ENCODE peak calls at places on chromosomes 13 and 19, in ten cellular contexts. U is fibroblast of mammary gland, D is A549, B is osteoblast, R is AG04450, N is neural progenitor cell, M is brain microvascular endothelial cell, S is astrocyte of the spinal cord, O is tibial nerve, T is heart right ventricle. A is an unnamed sample.

GRCh38 chr13:74316531-74316930 is 182.3 kb upstream of the KLF12 start:
- DNase-seq in S (no peak), M (no peak), B (no peak), D (no peak), T (no peak), R (no peak), U (no peak), O (no peak), N (no peak), A (no peak)

GRCh38 chr19:371501-372160 is 27.0 kb upstream of the MIER2 start:
- DNase-seq in D (no peak), B (peak), N (no peak), M (no peak), U (no peak), T (no peak), R (no peak), S (no peak), O (no peak), A (no peak)

GRCh38 chr19:48381178-48381950 is 10.0 kb downstream of the KDELR1 start:
- DNase-seq in S (no peak), T (no peak), U (no peak), M (no peak), R (no peak), O (no peak), D (no peak), N (no peak), B (peak), A (no peak)

GRCh38 chr13:27171830-27172494 is 351 bp upstream of the USP12 start:
- DNase-seq in S (peak), B (peak), M (peak), N (peak), U (peak), R (peak), D (peak), T (peak), O (peak), A (peak)

GRCh38 chr19:843180-843835 is 2.5 kb downstream of the PRTN3 start:
- DNase-seq in S (no peak), N (peak), D (no peak), R (no peak), M (no peak), B (no peak), U (no peak), O (no peak), T (peak), A (no peak)

GRCh38 chr19:48372904-48373303 is 8.7 kb downstream of the SYNGR4 start:
- DNase-seq in S (no peak), B (no peak), T (no peak), N (no peak), M (no peak), R (no peak), O (no peak), U (no peak), D (no peak), A (peak)

GRCh38 chr19:31066385-31066784 is 282.9 kb downstream of the TSHZ3 start:
- DNase-seq in M (peak), S (peak), U (peak), O (peak), D (peak), B (peak), N (no peak), R (peak), T (no peak), A (peak)

GRCh38 chr13:48081739-48082138 is 13.2 kb downstream of the MED4 start:
- DNase-seq in B (no peak), M (no peak), D (no peak), N (no peak), O (no peak), S (no peak), U (no peak), T (no peak), R (no peak), A (no peak)

GRCh38 chr13:70098669-70099068 is 9.0 kb upstream of the ATXN8OS start:
- DNase-seq in S (peak), N (no peak), R (no peak), T (no peak), B (peak), O (no peak), U (no peak), M (no peak), D (no peak), A (peak)

GRCh38 chr19:46784262-46785053 is 3.9 kb downstream of the SLC1A5 start:
- DNase-seq in M (peak), B (peak), N (peak), D (peak), R (peak), O (peak), S (peak), U (peak), T (peak), A (peak)

GRCh38 chr13:113915786-113916329 is 52.0 kb upstream of the GAS6 start:
- DNase-seq in M (no peak), O (no peak), B (no peak), D (no peak), N (no peak), R (no peak), S (no peak), T (no peak), U (no peak), A (no peak)

GRCh38 chr13:98480915-98481510 is 95.9 kb downstream of the STK24 start:
- DNase-seq in S (no peak), N (no peak), R (no peak), U (peak), B (no peak), M (peak), T (no peak), D (no peak), O (no peak), A (no peak)

GRCh38 chr13:48961379-48961778 is 14.3 kb upstream of the FNDC3A start:
- DNase-seq in T (no peak), O (no peak), S (no peak), D (no peak), R (no peak), U (no peak), N (no peak), M (no peak), B (no peak), A (no peak)

GRCh38 chr13:23392313-23392712 is 41.2 kb downstream of the SACS start:
- DNase-seq in T (no peak), O (no peak), S (no peak), M (no peak), R (no peak), D (no peak), U (no peak), B (no peak), N (no peak), A (no peak)

GRCh38 chr13:113991191-113991669 is 17.4 kb upstream of the C13orf46 start:
- DNase-seq in T (peak), N (no peak), R (no peak), M (no peak), B (no peak), S (no peak), D (no peak), O (no peak), U (no peak), A (no peak)

GRCh38 chr13:102233566-102234208 is 168.2 kb downstream of the FGF14 start:
- DNase-seq in N (no peak), D (no peak), T (no peak), M (no peak), B (no peak), S (no peak), O (no peak), R (no peak), U (peak), A (peak)

GRCh38 chr13:110187501-110188161 is 119.3 kb downstream of the COL4A1 start:
- DNase-seq in U (peak), M (peak), D (no peak), R (peak), S (peak), T (peak), B (peak), N (no peak), O (no peak), A (peak)

GRCh38 chr19:8366961-8367326 is 3.0 kb downstream of the ANGPTL4 start:
- DNase-seq in S (no peak), M (no peak), O (no peak), D (no peak), R (no peak), U (peak), T (no peak), N (no peak), B (peak), A (no peak)

GRCh38 chr13:20684535-20684934 is 19.0 kb upstream of the IL17D start:
- DNase-seq in M (no peak), R (no peak), T (no peak), D (no peak), O (no peak), B (no peak), S (no peak), N (no peak), U (peak), A (no peak)

GRCh38 chr13:113453962-113454361 is 674 bp upstream of the ADPRHL1 start:
- DNase-seq in O (no peak), D (no peak), T (no peak), B (no peak), U (peak), N (no peak), R (no peak), S (peak), M (no peak), A (no peak)

GRCh38 chr13:100954430-100955361 is 280.1 kb upstream of the TMTC4 start:
- DNase-seq in R (no peak), S (no peak), M (peak), U (peak), B (no peak), D (no peak), O (no peak), N (no peak), T (no peak), A (no peak)

GRCh38 chr13:113842336-113843062 is 21.4 kb downstream of the GAS6 start:
- DNase-seq in T (no peak), S (no peak), B (no peak), O (no peak), U (no peak), D (no peak), R (no peak), M (no peak), N (no peak), A (no peak)

GRCh38 chr19:28680091-28680490 is 532.9 kb downstream of the UQCRFS1 start:
- DNase-seq in T (no peak), B (no peak), M (no peak), U (no peak), D (no peak), S (no peak), R (no peak), N (no peak), O (no peak), A (no peak)

GRCh38 chr19:38196245-38196837 is 27.7 kb downstream of the DPF1 start:
- DNase-seq in U (no peak), D (no peak), N (no peak), O (no peak), R (no peak), S (no peak), B (peak), M (no peak), T (no peak), A (no peak)

GRCh38 chr19:7515471-7516226 is at the start of gene ZNF358:
- DNase-seq in R (no peak), M (peak), T (peak), U (peak), B (peak), O (peak), D (peak), S (peak), N (peak), A (no peak)

GRCh38 chr19:35868172-35868822 is at the start of gene APLP1:
- DNase-seq in D (peak), N (peak), O (no peak), T (peak), B (peak), M (peak), R (no peak), U (no peak), S (no peak), A (no peak)

GRCh38 chr13:47858678-47859050 is 142.4 kb downstream of the SUCLA2 start:
- DNase-seq in N (no peak), U (peak), S (peak), D (no peak), R (peak), T (no peak), M (peak), B (no peak), O (no peak), A (peak)

GRCh38 chr13:98254541-98254940 is 77.5 kb upstream of the RNF113B start:
- DNase-seq in N (no peak), R (no peak), D (no peak), U (peak), B (no peak), M (no peak), O (no peak), S (peak), T (no peak), A (no peak)

GRCh38 chr19:32917612-32917996 is 48.0 kb upstream of the SLC7A9 start:
- DNase-seq in N (no peak), O (no peak), U (no peak), S (no peak), B (peak), D (no peak), R (no peak), T (no peak), M (no peak), A (no peak)

GRCh38 chr13:55000043-55000442 is 1971.4 kb downstream of the OLFM4 start:
- DNase-seq in S (no peak), N (no peak), R (no peak), U (no peak), O (no peak), D (no peak), T (no peak), B (no peak), M (no peak), A (no peak)

GRCh38 chr13:59914556-59914955 is 249.2 kb downstream of the DIAPH3 start:
- DNase-seq in T (no peak), N (no peak), R (peak), M (peak), O (no peak), B (peak), S (peak), D (no peak), U (peak), A (no peak)

GRCh38 chr19:43612374-43612773 is 486 bp downstream of the SRRM5 start:
- DNase-seq in N (no peak), S (no peak), U (no peak), M (no peak), B (no peak), T (no peak), D (no peak), R (no peak), O (no peak), A (no peak)

GRCh38 chr13:41648314-41648935 is 191.1 kb downstream of the RGCC start:
- DNase-seq in S (peak), B (peak), R (peak), D (peak), T (no peak), U (no peak), N (no peak), O (no peak), M (no peak), A (peak)

GRCh38 chr13:111066544-111066943 is 48.6 kb upstream of the ARHGEF7 start:
- DNase-seq in U (no peak), B (no peak), M (no peak), S (no peak), T (no peak), N (no peak), D (no peak), R (no peak), O (no peak), A (no peak)

GRCh38 chr13:112079696-112080095 is 12.7 kb downstream of the SOX1 start:
- DNase-seq in N (no peak), M (peak), U (no peak), D (no peak), B (no peak), O (no peak), T (no peak), R (no peak), S (no peak), A (peak)

GRCh38 chr19:18009412-18010066 is 1.6 kb downstream of the ARRDC2 start:
- DNase-seq in D (no peak), N (no peak), S (no peak), T (no peak), B (peak), M (no peak), R (no peak), U (peak), O (no peak), A (no peak)
- H3K4me3 ChIP-seq in D (no peak), N (no peak), S (no peak), T (no peak), B (no peak), M (no peak), R (no peak), U (no peak), O (peak), A (no peak)

GRCh38 chr19:16045893-16046292 is 30.4 kb upstream of the TPM4 start:
- DNase-seq in B (no peak), D (no peak), S (no peak), T (no peak), R (no peak), U (no peak), M (no peak), N (no peak), O (no peak), A (no peak)

GRCh38 chr19:16052353-16052752 is 23.9 kb upstream of the TPM4 start:
- DNase-seq in N (no peak), R (no peak), U (no peak), O (no peak), S (no peak), D (no peak), T (no peak), M (no peak), B (no peak), A (no peak)

GRCh38 chr19:16048583-16048982 is 27.7 kb upstream of the TPM4 start:
- DNase-seq in U (no peak), B (no peak), R (no peak), O (no peak), D (no peak), M (no peak), T (no peak), N (no peak), S (no peak), A (no peak)

GRCh38 chr19:16057062-16057461 is 19.2 kb upstream of the TPM4 start:
- DNase-seq in O (no peak), U (no peak), M (no peak), N (no peak), D (no peak), T (no peak), B (no peak), R (no peak), S (no peak), A (no peak)

GRCh38 chr19:16051254-16052025 is 24.9 kb upstream of the TPM4 start:
- DNase-seq in O (no peak), N (no peak), B (no peak), S (no peak), R (no peak), U (peak), T (no peak), D (no peak), M (no peak), A (peak)
- TF ChIP-seq CTCF in O (no peak), N (no peak), B (no peak), S (no peak), R (no peak), U (no peak), T (no peak), D (no peak), M (no peak), A (no peak)

GRCh38 chr13:66995366-66995663 is 234.8 kb downstream of the PCDH9 start:
- DNase-seq in S (no peak), T (no peak), U (no peak), R (no peak), B (no peak), N (no peak), O (no peak), D (no peak), M (no peak), A (no peak)
- H3K4me3 ChIP-seq in S (no peak), T (no peak), U (no peak), R (no peak), B (no peak), N (no peak), O (no peak), D (peak), M (no peak), A (no peak)

DNA sequence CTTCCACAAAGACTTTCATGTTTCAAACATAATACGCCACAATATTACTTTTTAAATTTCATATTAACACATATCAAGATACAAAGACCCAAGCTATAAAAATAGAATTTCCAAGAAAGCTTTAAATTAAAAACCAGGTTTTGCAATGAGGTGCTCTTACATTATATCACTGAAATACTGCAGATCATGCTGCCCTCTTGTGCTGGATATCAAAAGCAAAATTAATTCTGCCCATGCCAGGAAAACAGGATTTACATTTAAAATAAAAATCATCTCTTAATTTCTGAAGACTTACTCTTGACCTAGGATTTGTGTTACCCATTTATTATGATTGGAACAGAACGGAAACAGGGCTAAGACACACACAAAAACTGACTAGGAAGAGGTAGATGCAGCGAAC is 145.0 kb downstream of the ABCC4 start:
- DNase-seq in M (peak), R (no peak), B (no peak), T (no peak), D (no peak), S (peak), O (no peak), N (no peak), U (peak), A (peak)
- TF ChIP-seq CTCF in M (peak), R (peak), B (peak), T (peak), D (peak), S (peak), O (no peak), N (peak), U (peak), A (peak)

DNA sequence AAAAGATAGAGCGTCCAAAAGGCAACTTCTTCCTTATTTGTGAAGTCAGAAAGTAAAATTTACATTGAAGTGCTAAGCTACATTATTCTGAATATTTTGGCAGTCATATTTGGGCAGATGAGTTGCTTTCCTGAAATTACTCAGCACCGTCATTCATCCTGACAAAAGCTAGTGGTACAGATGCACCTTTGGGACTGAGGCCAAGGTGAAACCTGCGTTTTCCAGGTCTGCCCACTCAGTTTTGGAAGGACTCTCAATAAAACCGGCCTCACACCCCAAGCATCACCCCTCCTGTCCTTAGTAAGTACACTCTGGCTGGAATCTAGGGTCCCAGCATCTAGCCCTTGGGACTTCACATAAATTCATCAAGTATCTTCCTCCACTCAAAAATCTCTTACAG is 187.5 kb downstream of the TM9SF2 start:
- DNase-seq in U (no peak), B (no peak), N (no peak), D (no peak), R (no peak), M (no peak), T (no peak), S (no peak), O (no peak), A (no peak)
- H3K4me3 ChIP-seq in U (no peak), B (no peak), N (no peak), D (no peak), R (no peak), M (no peak), T (no peak), S (no peak), O (no peak), A (no peak)

DNA sequence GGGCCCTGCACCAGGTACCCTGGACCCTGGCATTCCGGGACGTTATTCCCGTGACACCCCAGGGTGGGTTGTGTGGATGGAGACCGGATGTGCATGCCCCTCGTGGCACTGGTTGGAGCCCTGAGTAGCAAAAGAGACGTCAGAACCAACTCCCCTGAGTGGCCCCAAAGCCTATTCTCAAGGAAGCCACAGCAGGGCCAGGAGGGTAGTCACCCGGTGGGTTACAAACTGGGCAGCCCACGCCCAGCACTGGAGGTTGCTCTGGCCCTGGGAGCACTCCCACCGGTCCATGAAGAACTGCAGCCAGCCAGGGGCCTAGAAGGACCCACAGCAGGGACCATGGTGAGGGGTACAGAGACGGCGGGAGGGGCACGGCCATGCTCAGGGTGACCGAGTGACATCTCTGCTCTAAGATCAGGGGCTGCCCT is 7.5 kb downstream of the KLF16 start:
- DNase-seq in T (no peak), N (no peak), B (no peak), O (no peak), R (no peak), U (no peak), M (no peak), D (no peak), S (no peak), A (no peak)
- TF ChIP-seq CTCF in T (no peak), N (no peak), B (no peak), O (no peak), R (no peak), U (no peak), M (no peak), D (no peak), S (no peak), A (no peak)

GRCh38 chr19:5321851-5322681 is 18.5 kb downstream of the PTPRS start:
- DNase-seq in M (no peak), N (peak), T (no peak), O (no peak), B (peak), S (no peak), R (no peak), U (no peak), D (no peak), A (no peak)
- H3K4me3 ChIP-seq in M (no peak), N (no peak), T (no peak), O (no peak), B (no peak), S (no peak), R (no peak), U (no peak), D (no peak), A (no peak)

GRCh38 chr19:45010306-45010705 is 9.0 kb downstream of the RELB start:
- DNase-seq in U (no peak), S (no peak), R (no peak), M (no peak), D (no peak), N (no peak), O (no peak), B (peak), T (no peak), A (no peak)
- TF ChIP-seq CTCF in U (no peak), S (no peak), R (no peak), M (no peak), D (no peak), N (no peak), O (no peak), B (no peak), T (no peak), A (no peak)

GRCh38 chr13:40644838-40645620 is 21.4 kb downstream of the FOXO1 start:
- DNase-seq in B (no peak), T (no peak), U (no peak), D (no peak), M (peak), R (no peak), S (no peak), O (no peak), N (peak), A (peak)
- H3K4me3 ChIP-seq in B (peak), T (no peak), U (no peak), D (no peak), M (no peak), R (no peak), S (no peak), O (no peak), N (no peak), A (no peak)